ENCODE peak calls at places on chromosomes 7 and 10, in seven cellular contexts. S is NB4, B is skeletal muscle cell, F is NCI-H510A treated with DMSO at 0.1 percent for 48 hours, C is NCI-H1092 treated with DMSO at 0.1 percent for 48 hours, J is fibroblast of pulmonary artery, X is activated T-cell treated with anti-CD3 and anti-CD28 coated beads for 24 hours. D is an unnamed sample.

GRCh38 chr7:94452257-94452656 is 57.4 kb upstream of the CASD1 start:
- DNase-seq in J (no peak), B (no peak), F (peak), C (peak), X (no peak), S (no peak), D (no peak)

GRCh38 chr7:22296916-22297315 is 60.0 kb downstream of the RAPGEF5 start:
- DNase-seq in C (no peak), F (no peak), B (no peak), S (no peak), J (no peak), X (no peak), D (no peak)

GRCh38 chr10:58373446-58373834 is 11.8 kb upstream of the TFAM start:
- DNase-seq in X (no peak), S (no peak), C (no peak), F (no peak), B (no peak), J (no peak), D (no peak)

GRCh38 chr7:30159698-30160143 is 24.9 kb downstream of the MTURN start:
- DNase-seq in X (no peak), S (peak), J (peak), C (peak), F (peak), B (no peak), D (no peak)

GRCh38 chr10:53491774-53492173 is 719.2 kb upstream of the MBL2 start:
- DNase-seq in B (no peak), X (no peak), F (no peak), J (no peak), S (no peak), C (no peak), D (no peak)

GRCh38 chr7:232571-233455 is 40.4 kb downstream of the FAM20C start:
- DNase-seq in J (peak), B (no peak), X (no peak), F (no peak), C (no peak), S (no peak), D (no peak)

GRCh38 chr10:98154076-98154475 is 19.6 kb downstream of the R3HCC1L start:
- DNase-seq in B (no peak), J (no peak), C (no peak), X (no peak), S (no peak), F (no peak), D (peak)

GRCh38 chr10:90787906-90788491 is 69.8 kb downstream of the HTR7 start:
- DNase-seq in X (peak), F (peak), C (no peak), S (peak), B (no peak), J (peak), D (peak)

GRCh38 chr7:106053109-106053508 is 59.0 kb downstream of the SYPL1 start:
- DNase-seq in B (no peak), J (no peak), S (no peak), X (no peak), C (no peak), F (no peak), D (no peak)

GRCh38 chr10:48965460-48965859 is 25.8 kb upstream of the LRRC18 start:
- DNase-seq in F (no peak), J (no peak), X (no peak), B (no peak), C (no peak), S (no peak), D (no peak)

GRCh38 chr7:74364061-74364460 is 74.9 kb downstream of the CLIP2 start:
- DNase-seq in S (peak), J (no peak), X (no peak), F (no peak), B (no peak), C (no peak), D (no peak)

GRCh38 chr7:106346678-106347217 is 62.0 kb upstream of the NAMPT start:
- DNase-seq in S (peak), C (no peak), F (no peak), J (peak), B (peak), X (peak), D (peak)

D was measured in foreskin melanocyte.